ENCODE peak calls at places on chromosomes 4 and X, in seven cellular contexts. I is HCT116, L is upper lobe of right lung, E is IMR-90, D is DND-41, Z is right cardiac atrium, W is tibial nerve. R is an unnamed sample. For H3K9me3, the result is how much of the 10 kb centered on the place peaks cover.

GRCh38 chr4:71270901-71271300 is 67.9 kb upstream of the SLC4A4 start:
- DNase-seq in I (peak), L (no peak), E (peak), D (peak), Z (no peak), W (no peak), R (no peak)

GRCh38 chrX:110954428-110954827 is 141.6 kb upstream of the PAK3 start:
- DNase-seq in I (no peak), L (no peak), E (no peak), D (no peak), Z (no peak), W (no peak), R (no peak)

GRCh38 chr4:187232201-187232600 is 508.5 kb upstream of the FAT1 start:
- DNase-seq in I (no peak), L (no peak), E (no peak), D (no peak), Z (no peak), W (no peak), R (no peak)

GRCh38 chr4:79255793-79256192 is 70.1 kb downstream of the NAA11 start:
- DNase-seq in I (no peak), L (no peak), E (no peak), D (no peak), Z (no peak), W (no peak), R (no peak)

GRCh38 chr4:82097504-82097903 is 276.3 kb downstream of the HNRNPD start:
- DNase-seq in I (no peak), L (no peak), E (no peak), D (no peak), Z (no peak), W (no peak), R (no peak)

GRCh38 chrX:107674480-107675364 is 46.4 kb downstream of the PRPS1 start:
- DNase-seq in I (no peak), L (peak), E (no peak), D (peak), Z (peak), W (peak), R (no peak)

GRCh38 chrX:123277821-123278220 is 93.7 kb downstream of the GRIA3 start:
- DNase-seq in I (no peak), L (no peak), E (no peak), D (no peak), Z (no peak), W (no peak), R (no peak)

GRCh38 chr4:73505567-73505966 is 24.0 kb downstream of the AFM start:
- DNase-seq in I (no peak), L (no peak), E (no peak), D (no peak), Z (no peak), W (no peak), R (no peak)

GRCh38 chr4:140071806-140072205 is 82.2 kb downstream of the MAML3 start:
- DNase-seq in I (no peak), L (no peak), E (peak), D (peak), Z (no peak), W (peak), R (peak)

GRCh38 chrX:50838820-50839600 is 25.0 kb upstream of the SHROOM4 start:
- DNase-seq in I (no peak), L (no peak), E (no peak), D (no peak), Z (no peak), W (no peak), R (no peak)

GRCh38 chr4:142160509-142160908 is 524.1 kb downstream of the IL15 start:
- DNase-seq in I (no peak), L (no peak), E (peak), D (no peak), Z (no peak), W (no peak), R (no peak)

GRCh38 chr4:98909646-98910045 is 19.3 kb downstream of the EIF4E start:
- DNase-seq in I (no peak), L (no peak), E (no peak), D (no peak), Z (no peak), W (no peak), R (no peak)

GRCh38 chrX:9604111-9604907 is 139.5 kb downstream of the TBL1X start:
- DNase-seq in I (no peak), L (no peak), E (no peak), D (no peak), Z (peak), W (peak), R (no peak)

GRCh38 chrX:56031409-56031808 is 200.7 kb upstream of the KLF8 start:
- DNase-seq in I (no peak), L (no peak), E (no peak), D (no peak), Z (no peak), W (no peak), R (no peak)

GRCh38 chrX:70262952-70263567 is 3.1 kb upstream of the P2RY4 start:
- DNase-seq in I (no peak), L (peak), E (peak), D (peak), Z (peak), W (no peak), R (peak)

GRCh38 chr4:73713650-73714049 is 26.7 kb upstream of the CXCL8 start:
- DNase-seq in I (no peak), L (no peak), E (no peak), D (no peak), Z (no peak), W (no peak), R (no peak)

GRCh38 chr4:986949-987688 is at the start of gene IDUA:
- DNase-seq in I (peak), L (peak), E (peak), D (peak), Z (peak), W (peak), R (peak)

GRCh38 chr4:173990879-173991231 is 292.6 kb downstream of the FBXO8 start:
- DNase-seq in I (no peak), L (no peak), E (no peak), D (no peak), Z (peak), W (no peak), R (no peak)

GRCh38 chrX:48939417-48940228 is 17.8 kb downstream of the OTUD5 start:
- DNase-seq in I (no peak), L (no peak), E (no peak), D (no peak), Z (no peak), W (no peak), R (peak)

GRCh38 chr4:122819708-122820449 is 6.8 kb upstream of the FGF2 start:
- DNase-seq in I (no peak), L (no peak), E (peak), D (no peak), Z (no peak), W (no peak), R (no peak)

GRCh38 chr4:99205104-99205979 is 13.7 kb downstream of the ADH6 start:
- DNase-seq in I (no peak), L (no peak), E (peak), D (no peak), Z (no peak), W (peak), R (no peak)

GRCh38 chrX:128975716-128976115 is 547.6 kb downstream of the SMARCA1 start:
- DNase-seq in I (no peak), L (no peak), E (no peak), D (peak), Z (no peak), W (peak), R (no peak)

GRCh38 chr4:145480257-145480656 is 1.4 kb upstream of the SMAD1 start:
- DNase-seq in I (no peak), L (no peak), E (no peak), D (no peak), Z (no peak), W (no peak), R (no peak)

GRCh38 chr4:101346312-101346561 is 1.1 kb downstream of the PPP3CA start:
- DNase-seq in I (no peak), L (no peak), E (no peak), D (peak), Z (no peak), W (no peak), R (peak)

GRCh38 chr4:62500296-62500695 is 1300.2 kb downstream of the ADGRL3 start:
- DNase-seq in I (no peak), L (no peak), E (no peak), D (no peak), Z (no peak), W (no peak), R (no peak)

GRCh38 chr4:68984947-68985346 is 33.3 kb upstream of the UGT2A3 start:
- DNase-seq in I (no peak), L (no peak), E (no peak), D (no peak), Z (no peak), W (no peak), R (no peak)

GRCh38 chr4:77438549-77438948 is 167.1 kb upstream of the CXCL13 start:
- DNase-seq in I (no peak), L (no peak), E (no peak), D (no peak), Z (no peak), W (no peak), R (no peak)

GRCh38 chrX:129493643-129494042 is 29.6 kb downstream of the SMARCA1 start:
- DNase-seq in I (no peak), L (no peak), E (peak), D (no peak), Z (no peak), W (no peak), R (no peak)

GRCh38 chr4:74319506-74319905 is 11.2 kb downstream of the EPGN start:
- DNase-seq in I (no peak), L (no peak), E (peak), D (no peak), Z (no peak), W (no peak), R (no peak)

GRCh38 chrX:108270739-108271396 is 167.4 kb downstream of the COL4A6 start:
- DNase-seq in I (no peak), L (no peak), E (peak), D (peak), Z (no peak), W (no peak), R (no peak)

GRCh38 chr4:114091546-114091945 is 112.1 kb upstream of the ARSJ start:
- DNase-seq in I (no peak), L (no peak), E (no peak), D (no peak), Z (no peak), W (no peak), R (no peak)

GRCh38 chrX:115226929-115227328 is 7.0 kb downstream of the LRCH2 start:
- DNase-seq in I (peak), L (no peak), E (peak), D (no peak), Z (no peak), W (no peak), R (no peak)

GRCh38 chr4:52606766-52607165 is 52.3 kb downstream of the USP46 start:
- DNase-seq in I (no peak), L (no peak), E (peak), D (no peak), Z (no peak), W (no peak), R (no peak)

GRCh38 chr4:17587094-17587822 is 10.3 kb downstream of the LAP3 start:
- DNase-seq in I (no peak), L (no peak), E (no peak), D (no peak), Z (no peak), W (no peak), R (no peak)

GRCh38 chr4:17580969-17581368 is 4.0 kb downstream of the LAP3 start:
- DNase-seq in I (no peak), L (no peak), E (peak), D (no peak), Z (no peak), W (no peak), R (no peak)

GRCh38 chr4:17589355-17589754 is 12.4 kb downstream of the LAP3 start:
- DNase-seq in I (no peak), L (no peak), E (no peak), D (no peak), Z (no peak), W (no peak), R (no peak)

GRCh38 chr4:17584502-17585213 is 7.7 kb downstream of the LAP3 start:
- DNase-seq in I (no peak), L (no peak), E (no peak), D (no peak), Z (no peak), W (no peak), R (no peak)

DNA sequence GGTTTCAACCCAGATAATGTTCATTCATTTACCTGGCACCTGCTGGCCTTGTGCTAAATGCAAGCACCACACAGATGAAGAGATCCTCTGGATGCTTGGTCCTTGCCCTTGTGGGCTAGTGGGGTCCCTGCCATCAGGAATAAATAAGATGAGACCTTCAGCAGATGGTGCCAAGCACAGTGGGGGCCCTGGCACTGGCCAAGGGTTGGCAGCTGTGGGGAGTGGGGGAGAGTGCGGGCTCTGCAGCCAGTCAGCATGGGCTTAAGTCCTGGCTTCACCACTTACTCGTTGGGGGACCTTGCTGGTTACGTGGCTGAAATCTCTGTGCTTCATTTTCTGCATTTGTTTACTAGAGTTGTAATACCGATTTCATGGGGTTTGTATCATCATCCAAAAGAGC is 6.9 kb downstream of the LAP3 start:
- DNase-seq in I (no peak), L (no peak), E (no peak), D (no peak), Z (no peak), W (no peak), R (no peak)
- H3K4me3 ChIP-seq in I (no peak), L (no peak), E (no peak), D (no peak), Z (no peak), W (no peak), R (no peak)

DNA sequence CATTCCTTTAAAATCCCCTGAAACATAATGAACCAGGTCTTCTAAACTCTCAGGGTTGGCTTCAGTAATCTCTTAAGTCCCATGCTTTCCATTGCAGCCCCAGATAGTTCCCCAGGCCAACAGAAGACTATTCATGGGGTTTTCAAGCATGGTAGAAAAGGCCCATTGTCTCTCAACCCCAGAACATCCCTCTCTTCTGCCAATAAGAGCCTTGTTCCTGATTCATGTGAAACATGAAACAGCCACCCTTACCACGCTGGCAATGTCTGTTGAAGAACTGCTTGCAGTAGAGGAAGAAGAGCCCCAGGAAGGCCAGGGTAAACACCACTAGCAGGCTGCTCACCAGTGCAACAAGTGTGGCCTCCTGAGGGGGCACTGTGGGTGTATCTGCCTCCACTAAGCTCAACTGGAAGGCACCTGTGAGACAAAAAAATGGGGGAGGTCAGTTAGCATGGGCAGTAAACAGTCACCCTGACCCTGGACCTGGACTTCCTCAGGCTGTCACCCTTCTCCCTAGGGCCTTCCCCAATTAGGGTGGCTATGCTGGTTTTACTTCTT is 36.4 kb downstream of the EDA2R start:
- DNase-seq in I (no peak), L (no peak), E (no peak), D (no peak), Z (no peak), W (no peak), R (no peak)
- H3K9me3 ChIP-seq in I (under half), L (under half), E (under half), D (under half), Z (under half), W (under half), R (under half)

DNA sequence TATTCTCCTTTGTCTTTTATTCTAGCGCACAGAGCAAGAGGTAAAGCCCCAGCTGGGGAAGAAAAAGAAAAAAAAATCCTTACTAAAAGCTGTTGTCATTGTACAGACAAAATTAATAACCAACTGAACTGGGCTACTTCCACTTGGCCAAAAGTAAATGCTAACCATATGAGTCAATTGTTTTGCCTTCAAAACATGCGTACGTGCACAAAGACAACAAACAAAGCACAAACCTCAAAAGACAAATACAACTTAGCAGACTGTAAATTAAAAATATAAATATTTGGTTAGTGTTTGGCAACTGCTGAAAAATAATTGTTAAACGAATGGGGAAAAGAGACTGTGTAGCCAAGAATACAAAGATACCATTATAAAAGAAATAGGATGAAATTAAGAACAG is 5.9 kb downstream of the EDA2R start:
- DNase-seq in I (no peak), L (no peak), E (peak), D (no peak), Z (no peak), W (no peak), R (no peak)
- H3K4me3 ChIP-seq in I (no peak), L (no peak), E (no peak), D (no peak), Z (no peak), W (no peak), R (no peak)

GRCh38 chrX:46502848-46503247 is 42.4 kb downstream of the ZNF674 start:
- DNase-seq in I (no peak), L (no peak), E (no peak), D (no peak), Z (no peak), W (no peak), R (no peak)

DNA sequence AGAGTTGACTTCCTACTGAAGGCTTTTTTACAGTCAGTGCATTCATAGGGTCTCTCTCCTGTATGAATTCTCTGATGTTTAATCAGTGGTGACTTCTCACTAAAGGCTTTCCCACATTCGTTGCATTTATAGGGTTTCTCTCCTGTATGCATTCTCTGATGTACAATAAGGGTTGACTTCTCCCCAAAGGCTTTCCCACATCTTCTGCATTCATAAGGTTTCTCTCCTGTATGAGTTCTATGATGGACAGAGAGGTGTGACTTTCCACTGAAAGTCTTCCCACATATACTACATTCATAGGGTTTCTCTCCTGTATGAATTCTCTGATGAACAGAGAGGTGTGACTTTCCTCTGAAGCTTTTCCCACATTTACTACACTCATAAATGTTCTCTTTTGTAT is 45.2 kb downstream of the ZNF674 start:
- DNase-seq in I (no peak), L (no peak), E (no peak), D (no peak), Z (no peak), W (no peak), R (no peak)
- H3K9me3 ChIP-seq in I (under half), L (under half), E (under half), D (under half), Z (under half), W (under half), R (under half)

GRCh38 chr4:16897991-16898827 is at the start of gene LDB2:
- DNase-seq in I (no peak), L (peak), E (peak), D (no peak), Z (peak), W (peak), R (no peak)

GRCh38 chr4:16894406-16894805 is 4.0 kb downstream of the LDB2 start:
- DNase-seq in I (no peak), L (no peak), E (peak), D (no peak), Z (no peak), W (no peak), R (no peak)

GRCh38 chr4:16900325-16900724 is 1.9 kb upstream of the LDB2 start:
- DNase-seq in I (no peak), L (no peak), E (no peak), D (no peak), Z (no peak), W (no peak), R (no peak)

GRCh38 chr4:16896871-16897270 is 1.6 kb downstream of the LDB2 start:
- DNase-seq in I (no peak), L (no peak), E (peak), D (no peak), Z (no peak), W (no peak), R (no peak)

GRCh38 chr4:16897351-16897750 is 1.1 kb downstream of the LDB2 start:
- DNase-seq in I (no peak), L (no peak), E (peak), D (no peak), Z (no peak), W (no peak), R (no peak)
- H3K4me3 ChIP-seq in I (no peak), L (peak), E (peak), D (no peak), Z (peak), W (peak), R (no peak)

GRCh38 chrX:136476501-136476900 is 11.2 kb upstream of the BRS3 start:
- DNase-seq in I (no peak), L (no peak), E (no peak), D (no peak), Z (no peak), W (no peak), R (no peak)
- H3K9me3 ChIP-seq in I (under half), L (under half), E (under half), D (under half), Z (under half), W (under half), R (under half)

GRCh38 chrX:40084471-40084870 is 13.3 kb downstream of the BCOR start:
- DNase-seq in I (no peak), L (no peak), E (no peak), D (no peak), Z (peak), W (no peak), R (no peak)
- H3K4me3 ChIP-seq in I (no peak), L (no peak), E (no peak), D (no peak), Z (no peak), W (no peak), R (peak)

GRCh38 chrX:19804168-19804567 is 83.2 kb downstream of the SH3KBP1 start:
- DNase-seq in I (no peak), L (no peak), E (no peak), D (no peak), Z (no peak), W (no peak), R (no peak)
- H3K9me3 ChIP-seq in I (under half), L (under half), E (under half), D (under half), Z (under half), W (under half), R (under half)

GRCh38 chr4:87532109-87532508 is 2.9 kb upstream of the SPARCL1 start:
- DNase-seq in I (no peak), L (no peak), E (no peak), D (no peak), Z (no peak), W (no peak), R (no peak)

GRCh38 chr4:87527446-87528240 is 1.5 kb downstream of the SPARCL1 start:
- DNase-seq in I (no peak), L (no peak), E (no peak), D (no peak), Z (no peak), W (no peak), R (no peak)

GRCh38 chr4:87525636-87526035 is 3.5 kb downstream of the SPARCL1 start:
- DNase-seq in I (no peak), L (no peak), E (peak), D (no peak), Z (no peak), W (no peak), R (no peak)

GRCh38 chr4:87530868-87531267 is 1.7 kb upstream of the SPARCL1 start:
- DNase-seq in I (no peak), L (no peak), E (peak), D (no peak), Z (peak), W (peak), R (no peak)

GRCh38 chr4:87529187-87529586 is at the start of gene SPARCL1:
- DNase-seq in I (no peak), L (no peak), E (no peak), D (no peak), Z (no peak), W (peak), R (no peak)
- H3K4me3 ChIP-seq in I (no peak), L (peak), E (no peak), D (no peak), Z (peak), W (peak), R (no peak)